ENCODE peak calls at places on chromosomes 2 and 18, in nine cellular contexts. P, L, W, Z, F, M, C, U and G are unnamed samples.
A peak's percentile ranks its signal among the peaks of the same experiment; 100 is the strongest.

GRCh38 chr18:23716516-23716915 is 27.3 kb downstream of the LAMA3 start:
- DNase-seq in C (peak; percentile 94), Z (no peak), F (no peak), L (no peak), M (no peak), W (peak; percentile 29), P (no peak), U (no peak), G (no peak)

GRCh38 chr2:223055140-223055539 is 3.1 kb downstream of the KCNE4 start:
- DNase-seq in U (no peak), M (no peak), C (peak; percentile 77), W (peak; percentile 68), P (no peak), F (no peak), L (no peak), Z (no peak), G (no peak)

GRCh38 chr18:58992301-58993231 is 127.9 kb downstream of the ZNF532 start:
- DNase-seq in U (no peak), W (no peak), L (no peak), F (no peak), Z (no peak), M (no peak), P (no peak), C (no peak), G (no peak)

GRCh38 chr2:25590921-25591505 is 82.4 kb downstream of the DTNB start:
- DNase-seq in Z (no peak), W (no peak), M (no peak), L (no peak), U (no peak), F (no peak), P (no peak), C (no peak), G (no peak)

GRCh38 chr18:63775166-63775730 is at the start of gene SERPINB7:
- DNase-seq in L (no peak), C (peak; percentile 95), M (no peak), P (no peak), F (no peak), Z (no peak), U (no peak), W (no peak), G (no peak)

GRCh38 chr2:222608081-222608480 is 47.8 kb downstream of the FARSB start:
- DNase-seq in C (no peak), W (no peak), P (no peak), M (no peak), L (no peak), Z (no peak), U (no peak), F (no peak), G (no peak)

GRCh38 chr2:172208881-172209325 is 106.2 kb upstream of the DLX2 start:
- DNase-seq in M (no peak), F (no peak), U (no peak), P (no peak), W (no peak), C (peak; percentile 45), L (no peak), Z (no peak), G (no peak)

GRCh38 chr2:59584958-59585357 is 968.5 kb downstream of the BCL11A start:
- DNase-seq in U (no peak), L (no peak), F (no peak), C (no peak), P (peak; percentile 37), M (no peak), W (no peak), Z (no peak), G (no peak)

GRCh38 chr2:158060862-158061435 is 40.7 kb upstream of the UPP2 start:
- DNase-seq in U (no peak), W (no peak), M (no peak), Z (no peak), C (peak; percentile 69), P (no peak), F (no peak), L (no peak), G (no peak)

GRCh38 chr2:197453914-197454398 is 604 bp downstream of the COQ10B start:
- DNase-seq in M (no peak), U (no peak), P (peak; percentile 80), F (no peak), L (no peak), C (peak; percentile 94), Z (peak; percentile 93), W (peak; percentile 94), G (no peak)

GRCh38 chr18:37476182-37476581 is 89.4 kb downstream of the CELF4 start:
- DNase-seq in F (no peak), Z (no peak), W (no peak), U (no peak), C (no peak), P (peak; percentile 30), L (no peak), M (no peak), G (no peak)

GRCh38 chr18:70289351-70290330 is 796 bp downstream of the SOCS6 start:
- DNase-seq in L (peak; percentile 62), U (peak; percentile 62), Z (no peak), F (peak; percentile 45), C (peak; percentile 46), W (no peak), P (no peak), M (no peak), G (no peak)

DNA sequence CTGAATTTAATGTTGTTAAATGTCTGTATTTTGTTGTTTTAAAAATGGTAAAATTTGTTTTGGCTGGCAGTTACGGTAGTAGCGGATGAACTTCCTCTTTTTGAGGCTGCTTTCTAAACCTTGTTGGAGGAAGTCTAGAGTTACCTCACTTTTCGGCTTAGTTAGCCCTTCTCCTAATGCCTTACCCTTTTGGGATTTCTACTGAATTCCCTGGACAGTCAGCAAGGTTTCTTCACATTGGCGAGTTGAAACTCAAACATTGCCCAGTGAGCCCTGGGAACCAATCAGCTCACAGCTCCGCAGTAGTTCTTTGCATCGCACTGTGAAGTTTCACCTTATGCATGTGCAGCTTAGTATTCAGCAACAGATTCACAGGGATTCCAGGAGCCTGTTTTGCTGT is 55.2 kb downstream of the TMEM247 start:
- DNase-seq in M (no peak), C (no peak), F (no peak), W (no peak), U (no peak), P (no peak), Z (no peak), L (no peak), G (no peak)
- TF ChIP-seq CTCF in M (no peak), C (no peak), F (no peak), W (no peak), U (no peak), P (no peak), Z (no peak), L (no peak), G (no peak)

DNA sequence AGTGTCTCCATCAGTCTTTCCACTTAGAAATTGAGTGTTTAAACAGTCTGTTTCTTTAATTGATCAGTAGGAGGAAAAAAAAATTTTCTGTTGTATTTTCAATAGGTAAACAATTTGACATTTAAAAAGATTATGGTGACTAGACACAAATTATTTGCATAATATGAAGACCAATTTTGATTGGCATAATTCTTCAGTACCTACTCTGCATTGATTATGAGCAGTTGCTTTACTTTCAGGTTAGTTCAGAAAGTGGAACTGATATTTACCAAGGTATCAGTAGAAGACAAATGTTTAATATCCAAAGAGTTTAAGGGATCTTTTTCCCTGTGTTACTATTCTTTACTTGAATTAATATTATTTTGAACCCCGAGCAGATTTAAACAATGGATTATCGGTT is 2.6 kb downstream of the ADAM23 start:
- DNase-seq in M (no peak), L (no peak), U (no peak), W (no peak), Z (no peak), P (no peak), C (no peak), F (no peak), G (no peak)
- H3K27me3 ChIP-seq in M (peaks cover 48% of the 10 kb centered on the region), L (no peaks in the 10 kb centered on the region), U (peaks cover 43% of the 10 kb centered on the region), W (no peaks in the 10 kb centered on the region), Z (peaks cover 49% of the 10 kb centered on the region), P (no peaks in the 10 kb centered on the region), C (peaks cover 20% of the 10 kb centered on the region), F (peaks cover 17% of the 10 kb centered on the region), G (peaks cover 50% of the 10 kb centered on the region)

GRCh38 chr2:230864605-230865323 is at the start of gene ITM2C:
- DNase-seq in U (peak; percentile 69), Z (peak; percentile 84), C (peak; percentile 53), M (peak; percentile 59), L (peak; percentile 76), F (peak; percentile 70), P (peak; percentile 77), W (no peak), G (peak; percentile 78)

GRCh38 chr2:230864122-230864604 is 579 bp upstream of the ITM2C start:
- DNase-seq in M (no peak), U (no peak), W (no peak), L (no peak), F (no peak), Z (no peak), C (no peak), P (no peak), G (no peak)

GRCh38 chr2:230865324-230865765 is 603 bp downstream of the ITM2C start:
- DNase-seq in Z (no peak), U (no peak), W (no peak), C (no peak), F (no peak), P (no peak), L (no peak), M (no peak), G (no peak)

GRCh38 chr2:230866704-230867561 is 2.2 kb downstream of the ITM2C start:
- DNase-seq in L (peak; percentile 64), P (no peak), M (no peak), F (no peak), C (peak; percentile 27), U (no peak), Z (no peak), W (no peak), G (peak; percentile 64)

DNA sequence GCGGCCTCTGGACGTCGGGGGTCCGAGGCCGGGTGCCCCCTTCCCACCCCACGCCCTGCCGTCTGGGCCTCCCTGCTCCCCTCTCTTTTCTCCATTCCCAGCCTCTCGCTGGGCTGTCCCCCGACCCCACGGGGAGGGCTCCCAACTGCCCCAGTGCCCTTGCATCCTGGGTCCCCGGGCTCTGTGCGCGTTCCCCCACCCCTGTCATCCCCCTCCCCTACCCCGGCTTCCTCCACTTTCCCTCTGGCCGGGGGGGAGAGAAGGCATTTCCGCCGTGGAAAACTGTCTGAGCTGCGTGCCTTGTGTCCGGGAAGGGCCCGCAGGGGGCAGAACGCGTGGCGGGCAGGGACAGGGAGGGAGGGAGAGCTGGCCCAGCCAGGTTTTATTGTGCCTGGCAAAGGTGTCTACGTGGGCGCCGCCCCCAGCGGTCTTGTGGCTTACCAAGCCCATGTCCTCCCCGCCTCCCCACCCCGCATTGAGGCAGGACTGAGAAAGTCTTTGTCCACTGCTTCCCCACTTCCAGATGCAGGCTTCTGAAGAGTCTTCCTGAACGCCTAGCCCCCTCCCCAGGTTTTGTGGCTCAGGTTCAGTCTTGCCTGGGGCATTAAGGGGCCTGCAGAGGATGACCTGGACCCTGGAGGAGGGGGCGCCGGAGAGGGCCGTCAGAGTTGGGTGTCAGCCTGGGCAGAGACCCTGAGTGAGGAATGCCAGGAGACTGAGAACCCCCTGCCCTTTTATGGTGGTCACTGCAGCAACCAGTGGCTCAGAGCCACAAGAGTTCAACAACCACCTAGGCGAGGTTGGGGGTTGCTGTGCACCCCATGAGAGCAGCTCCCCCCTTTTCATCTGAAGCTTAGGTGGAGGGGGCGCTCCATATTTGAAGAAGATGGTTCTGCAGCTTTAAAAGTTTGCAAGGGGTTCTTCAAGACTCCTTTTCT is 1.3 kb downstream of the ITM2C start:
- DNase-seq in L (peak; percentile 62), W (no peak), P (no peak), F (no peak), C (peak; percentile 24), M (no peak), U (no peak), Z (no peak), G (no peak)
- TF ChIP-seq CTCF in L (no peak), W (no peak), P (no peak), F (no peak), C (no peak), M (no peak), U (no peak), Z (no peak), G (no peak)

GRCh38 chr2:176129825-176130152 is 284 bp downstream of the HOXD8 start:
- DNase-seq in M (no peak), U (no peak), Z (peak; percentile 75), P (no peak), L (peak; percentile 78), C (no peak), F (no peak), W (no peak), G (no peak)
- H3K27me3 ChIP-seq in M (peaks cover 96% of the 10 kb centered on the region), U (peaks cover 96% of the 10 kb centered on the region), Z (peaks cover 74% of the 10 kb centered on the region), P (peaks cover 17% of the 10 kb centered on the region), L (no peaks in the 10 kb centered on the region), C (peaks cover 74% of the 10 kb centered on the region), F (peaks cover 95% of the 10 kb centered on the region), W (peaks cover 88% of the 10 kb centered on the region), G (peaks cover 92% of the 10 kb centered on the region)